ENCODE peak calls at places on chromosomes 3 and 15, in eight cellular contexts. A is caudate nucleus, W is cerebellum, I is cardiac fibroblast, T is T-helper 1 cell, Z is testis, U is NCI-H1105 treated with DMSO at 0.1 percent for 48 hours, P is non-pigmented ciliary epithelial cell. C is an unnamed sample.

GRCh38 chr3:9704343-9705322 is 1.0 kb downstream of the CPNE9 start:
- DNase-seq in A (no peak), W (peak; percentile 87), I (peak; percentile 27), T (no peak), Z (peak; percentile 51), U (peak; percentile 2), P (no peak), C (peak; percentile 19)

GRCh38 chr15:71730277-71731144 is 79.8 kb upstream of the NR2E3 start:
- DNase-seq in A (no peak), W (no peak), I (peak; percentile 84), T (no peak), Z (peak; percentile 70), U (peak; percentile 57), P (no peak), C (peak; percentile 30)

GRCh38 chr3:77081240-77081661 is 41.4 kb downstream of the ROBO2 start:
- DNase-seq in A (no peak), W (peak; percentile 80), I (peak; percentile 13), T (no peak), Z (peak; percentile 22), U (peak; percentile 83), P (peak; percentile 68), C (no peak)

GRCh38 chr3:23455084-23455483 is 252.0 kb downstream of the UBE2E2 start:
- DNase-seq in A (no peak), W (no peak), I (peak; percentile 78), T (no peak), Z (no peak), U (no peak), P (peak; percentile 42), C (no peak)

GRCh38 chr15:99605490-99605931 is 39.7 kb downstream of the MEF2A start:
- DNase-seq in A (no peak), W (no peak), I (no peak), T (no peak), Z (no peak), U (no peak), P (no peak), C (no peak)

GRCh38 chr15:51681303-51681963 is at the start of gene SCG3:
- DNase-seq in A (no peak), W (peak; percentile 74), I (peak; percentile 70), T (peak; percentile 15), Z (peak; percentile 95), U (peak; percentile 76), P (peak; percentile 9), C (peak; percentile 87)

GRCh38 chr15:90221251-90221900 is 12.4 kb downstream of the CIB1 start:
- DNase-seq in A (no peak), W (peak; percentile 61), I (peak; percentile 96), T (no peak), Z (peak; percentile 87), U (peak; percentile 40), P (no peak), C (peak; percentile 22)

GRCh38 chr15:51312754-51313390 is 25.5 kb downstream of the CYP19A1 start:
- DNase-seq in A (no peak), W (no peak), I (no peak), T (no peak), Z (no peak), U (no peak), P (no peak), C (no peak)

GRCh38 chr3:46269556-46269955 is 27.3 kb downstream of the CCR3 start:
- DNase-seq in A (no peak), W (no peak), I (no peak), T (no peak), Z (no peak), U (no peak), P (no peak), C (no peak)

GRCh38 chr3:46946856-46947544 is 29.5 kb downstream of the CCDC12 start:
- DNase-seq in A (no peak), W (no peak), I (peak; percentile 34), T (peak; percentile 61), Z (peak; percentile 42), U (no peak), P (no peak), C (no peak)

C was measured in NCI-H345.